ENCODE peak calls at places on chromosomes 16 and 17, in eight cellular contexts. One of them, this sample, is unnamed.

GRCh38 chr17:4998027-4998665 is 396 bp downstream of the KIF1C start:
- DNase-seq in psoas muscle: peak
- DNase-seq in esophagus squamous epithelium: no peak
- DNase-seq in T-cell: no peak
- DNase-seq in OCI-LY7: no peak
- DNase-seq in NCI-H460: no peak
- DNase-seq in AG10803: peak
- DNase-seq in stimulated activated CD4-positive, alpha-beta T cell treated with anti-CD3 and anti-CD28 coated beads, Interleukin-4, amount 100 ng/mL, for 4 hours: peak
- DNase-seq in this sample: no peak

GRCh38 chr17:45380046-45380765 is 52.5 kb downstream of the ARHGAP27 start:
- DNase-seq in NCI-H460: no peak
- DNase-seq in T-cell: no peak
- DNase-seq in psoas muscle: no peak
- DNase-seq in stimulated activated CD4-positive, alpha-beta T cell treated with anti-CD3 and anti-CD28 coated beads, Interleukin-4, amount 100 ng/mL, for 4 hours: no peak
- DNase-seq in esophagus squamous epithelium: no peak
- DNase-seq in AG10803: no peak
- DNase-seq in OCI-LY7: no peak
- DNase-seq in this sample: no peak

GRCh38 chr17:4807534-4808377 is 804 bp downstream of the PLD2 start:
- DNase-seq in T-cell: no peak
- DNase-seq in AG10803: no peak
- DNase-seq in OCI-LY7: no peak
- DNase-seq in esophagus squamous epithelium: no peak
- DNase-seq in stimulated activated CD4-positive, alpha-beta T cell treated with anti-CD3 and anti-CD28 coated beads, Interleukin-4, amount 100 ng/mL, for 4 hours: no peak
- DNase-seq in NCI-H460: no peak
- DNase-seq in psoas muscle: peak
- DNase-seq in this sample: no peak

GRCh38 chr16:15523092-15523541 is 88.7 kb downstream of the BMERB1 start:
- DNase-seq in NCI-H460: peak
- DNase-seq in T-cell: no peak
- DNase-seq in stimulated activated CD4-positive, alpha-beta T cell treated with anti-CD3 and anti-CD28 coated beads, Interleukin-4, amount 100 ng/mL, for 4 hours: no peak
- DNase-seq in AG10803: no peak
- DNase-seq in psoas muscle: peak
- DNase-seq in OCI-LY7: peak
- DNase-seq in esophagus squamous epithelium: no peak
- DNase-seq in this sample: no peak

GRCh38 chr16:73610160-73610559 is 562.2 kb upstream of the ZFHX3 start:
- DNase-seq in stimulated activated CD4-positive, alpha-beta T cell treated with anti-CD3 and anti-CD28 coated beads, Interleukin-4, amount 100 ng/mL, for 4 hours: no peak
- DNase-seq in AG10803: no peak
- DNase-seq in NCI-H460: peak
- DNase-seq in esophagus squamous epithelium: no peak
- DNase-seq in T-cell: no peak
- DNase-seq in psoas muscle: no peak
- DNase-seq in OCI-LY7: no peak
- DNase-seq in this sample: no peak

GRCh38 chr16:9371713-9372448 is 280.4 kb downstream of the HAPSTR1 start:
- DNase-seq in esophagus squamous epithelium: no peak
- DNase-seq in OCI-LY7: no peak
- DNase-seq in AG10803: no peak
- DNase-seq in stimulated activated CD4-positive, alpha-beta T cell treated with anti-CD3 and anti-CD28 coated beads, Interleukin-4, amount 100 ng/mL, for 4 hours: no peak
- DNase-seq in NCI-H460: no peak
- DNase-seq in T-cell: no peak
- DNase-seq in psoas muscle: no peak
- DNase-seq in this sample: no peak

GRCh38 chr17:67615011-67615561 is 102.7 kb upstream of the NOL11 start:
- DNase-seq in esophagus squamous epithelium: no peak
- DNase-seq in NCI-H460: no peak
- DNase-seq in OCI-LY7: no peak
- DNase-seq in AG10803: no peak
- DNase-seq in stimulated activated CD4-positive, alpha-beta T cell treated with anti-CD3 and anti-CD28 coated beads, Interleukin-4, amount 100 ng/mL, for 4 hours: no peak
- DNase-seq in psoas muscle: peak
- DNase-seq in T-cell: no peak
- DNase-seq in this sample: no peak

GRCh38 chr16:9713151-9713550 is 469.1 kb downstream of the GRIN2A start:
- DNase-seq in T-cell: no peak
- DNase-seq in stimulated activated CD4-positive, alpha-beta T cell treated with anti-CD3 and anti-CD28 coated beads, Interleukin-4, amount 100 ng/mL, for 4 hours: no peak
- DNase-seq in esophagus squamous epithelium: no peak
- DNase-seq in OCI-LY7: no peak
- DNase-seq in psoas muscle: no peak
- DNase-seq in NCI-H460: no peak
- DNase-seq in AG10803: no peak
- DNase-seq in this sample: no peak

GRCh38 chr17:82679586-82680465 is 18.7 kb downstream of the RAB40B start:
- DNase-seq in T-cell: no peak
- DNase-seq in esophagus squamous epithelium: no peak
- DNase-seq in stimulated activated CD4-positive, alpha-beta T cell treated with anti-CD3 and anti-CD28 coated beads, Interleukin-4, amount 100 ng/mL, for 4 hours: no peak
- DNase-seq in NCI-H460: no peak
- DNase-seq in psoas muscle: no peak
- DNase-seq in AG10803: no peak
- DNase-seq in OCI-LY7: no peak
- DNase-seq in this sample: no peak

GRCh38 chr17:40283662-40284061 is 4.0 kb upstream of the CDC6 start:
- DNase-seq in psoas muscle: no peak
- DNase-seq in esophagus squamous epithelium: no peak
- DNase-seq in OCI-LY7: no peak
- DNase-seq in AG10803: peak
- DNase-seq in stimulated activated CD4-positive, alpha-beta T cell treated with anti-CD3 and anti-CD28 coated beads, Interleukin-4, amount 100 ng/mL, for 4 hours: no peak
- DNase-seq in T-cell: no peak
- DNase-seq in NCI-H460: peak
- DNase-seq in this sample: no peak

GRCh38 chr16:8929086-8929748 is 34.5 kb downstream of the USP7 start:
- DNase-seq in OCI-LY7: no peak
- DNase-seq in T-cell: no peak
- DNase-seq in stimulated activated CD4-positive, alpha-beta T cell treated with anti-CD3 and anti-CD28 coated beads, Interleukin-4, amount 100 ng/mL, for 4 hours: no peak
- DNase-seq in AG10803: no peak
- DNase-seq in NCI-H460: no peak
- DNase-seq in psoas muscle: no peak
- DNase-seq in esophagus squamous epithelium: no peak
- DNase-seq in this sample: no peak

GRCh38 chr17:29642171-29642611 is 19.5 kb upstream of the CORO6 start:
- DNase-seq in T-cell: no peak
- DNase-seq in OCI-LY7: no peak
- DNase-seq in esophagus squamous epithelium: no peak
- DNase-seq in NCI-H460: no peak
- DNase-seq in psoas muscle: peak
- DNase-seq in AG10803: no peak
- DNase-seq in stimulated activated CD4-positive, alpha-beta T cell treated with anti-CD3 and anti-CD28 coated beads, Interleukin-4, amount 100 ng/mL, for 4 hours: no peak
- DNase-seq in this sample: no peak

GRCh38 chr16:53668869-53669268 is 34.8 kb downstream of the RPGRIP1L start:
- DNase-seq in AG10803: no peak
- DNase-seq in OCI-LY7: no peak
- DNase-seq in NCI-H460: peak
- DNase-seq in T-cell: no peak
- DNase-seq in psoas muscle: no peak
- DNase-seq in esophagus squamous epithelium: no peak
- DNase-seq in stimulated activated CD4-positive, alpha-beta T cell treated with anti-CD3 and anti-CD28 coated beads, Interleukin-4, amount 100 ng/mL, for 4 hours: no peak
- DNase-seq in this sample: no peak

GRCh38 chr16:1687427-1688316 is 9.6 kb downstream of the JPT2 start:
- DNase-seq in T-cell: no peak
- DNase-seq in esophagus squamous epithelium: no peak
- DNase-seq in psoas muscle: no peak
- DNase-seq in OCI-LY7: no peak
- DNase-seq in NCI-H460: no peak
- DNase-seq in AG10803: no peak
- DNase-seq in stimulated activated CD4-positive, alpha-beta T cell treated with anti-CD3 and anti-CD28 coated beads, Interleukin-4, amount 100 ng/mL, for 4 hours: no peak
- DNase-seq in this sample: no peak

GRCh38 chr16:67663151-67663876 is 2.6 kb downstream of the PARD6A start:
- DNase-seq in T-cell: no peak
- DNase-seq in stimulated activated CD4-positive, alpha-beta T cell treated with anti-CD3 and anti-CD28 coated beads, Interleukin-4, amount 100 ng/mL, for 4 hours: no peak
- DNase-seq in NCI-H460: no peak
- DNase-seq in AG10803: no peak
- DNase-seq in esophagus squamous epithelium: no peak
- DNase-seq in OCI-LY7: peak
- DNase-seq in psoas muscle: peak
- DNase-seq in this sample: no peak

GRCh38 chr17:38920374-38921291 is 4.8 kb upstream of the LASP1NB start:
- DNase-seq in AG10803: no peak
- DNase-seq in T-cell: no peak
- DNase-seq in OCI-LY7: no peak
- DNase-seq in esophagus squamous epithelium: no peak
- DNase-seq in NCI-H460: no peak
- DNase-seq in stimulated activated CD4-positive, alpha-beta T cell treated with anti-CD3 and anti-CD28 coated beads, Interleukin-4, amount 100 ng/mL, for 4 hours: no peak
- DNase-seq in psoas muscle: no peak
- DNase-seq in this sample: no peak

GRCh38 chr17:19958023-19958422 is 19.6 kb downstream of the AKAP10 start:
- DNase-seq in NCI-H460: peak
- DNase-seq in AG10803: peak
- DNase-seq in esophagus squamous epithelium: no peak
- DNase-seq in stimulated activated CD4-positive, alpha-beta T cell treated with anti-CD3 and anti-CD28 coated beads, Interleukin-4, amount 100 ng/mL, for 4 hours: no peak
- DNase-seq in psoas muscle: no peak
- DNase-seq in OCI-LY7: no peak
- DNase-seq in T-cell: no peak
- DNase-seq in this sample: no peak

GRCh38 chr17:31548709-31549108 is 157.2 kb downstream of the RAB11FIP4 start:
- DNase-seq in T-cell: no peak
- DNase-seq in NCI-H460: no peak
- DNase-seq in psoas muscle: no peak
- DNase-seq in AG10803: no peak
- DNase-seq in OCI-LY7: no peak
- DNase-seq in stimulated activated CD4-positive, alpha-beta T cell treated with anti-CD3 and anti-CD28 coated beads, Interleukin-4, amount 100 ng/mL, for 4 hours: no peak
- DNase-seq in esophagus squamous epithelium: no peak
- DNase-seq in this sample: no peak

GRCh38 chr17:81656835-81657234 is 493 bp upstream of the PDE6G start:
- DNase-seq in NCI-H460: no peak
- DNase-seq in AG10803: no peak
- DNase-seq in OCI-LY7: no peak
- DNase-seq in psoas muscle: no peak
- DNase-seq in T-cell: no peak
- DNase-seq in esophagus squamous epithelium: no peak
- DNase-seq in stimulated activated CD4-positive, alpha-beta T cell treated with anti-CD3 and anti-CD28 coated beads, Interleukin-4, amount 100 ng/mL, for 4 hours: no peak
- DNase-seq in this sample: no peak

GRCh38 chr17:80785477-80786178 is 206.0 kb upstream of the CHMP6 start:
- DNase-seq in NCI-H460: no peak
- DNase-seq in OCI-LY7: no peak
- DNase-seq in T-cell: no peak
- DNase-seq in stimulated activated CD4-positive, alpha-beta T cell treated with anti-CD3 and anti-CD28 coated beads, Interleukin-4, amount 100 ng/mL, for 4 hours: peak
- DNase-seq in AG10803: no peak
- DNase-seq in esophagus squamous epithelium: no peak
- DNase-seq in psoas muscle: peak
- DNase-seq in this sample: no peak

GRCh38 chr16:3328104-3328503 is 22.8 kb downstream of the ZNF75A start:
- DNase-seq in T-cell: no peak
- DNase-seq in AG10803: no peak
- DNase-seq in NCI-H460: no peak
- DNase-seq in stimulated activated CD4-positive, alpha-beta T cell treated with anti-CD3 and anti-CD28 coated beads, Interleukin-4, amount 100 ng/mL, for 4 hours: no peak
- DNase-seq in OCI-LY7: no peak
- DNase-seq in esophagus squamous epithelium: no peak
- DNase-seq in psoas muscle: no peak
- DNase-seq in this sample: no peak

GRCh38 chr16:27321013-27321960 is 7.5 kb downstream of the IL4R start:
- DNase-seq in esophagus squamous epithelium: no peak
- DNase-seq in OCI-LY7: no peak
- DNase-seq in stimulated activated CD4-positive, alpha-beta T cell treated with anti-CD3 and anti-CD28 coated beads, Interleukin-4, amount 100 ng/mL, for 4 hours: no peak
- DNase-seq in AG10803: peak
- DNase-seq in NCI-H460: no peak
- DNase-seq in psoas muscle: no peak
- DNase-seq in T-cell: no peak
- DNase-seq in this sample: no peak

GRCh38 chr17:39736319-39737165 is 1.2 kb upstream of the GRB7 start:
- DNase-seq in NCI-H460: no peak
- DNase-seq in OCI-LY7: no peak
- DNase-seq in AG10803: no peak
- DNase-seq in T-cell: no peak
- DNase-seq in stimulated activated CD4-positive, alpha-beta T cell treated with anti-CD3 and anti-CD28 coated beads, Interleukin-4, amount 100 ng/mL, for 4 hours: no peak
- DNase-seq in psoas muscle: no peak
- DNase-seq in esophagus squamous epithelium: no peak
- DNase-seq in this sample: no peak

GRCh38 chr16:14501331-14502255 is 128.5 kb downstream of the PARN start:
- DNase-seq in stimulated activated CD4-positive, alpha-beta T cell treated with anti-CD3 and anti-CD28 coated beads, Interleukin-4, amount 100 ng/mL, for 4 hours: no peak
- DNase-seq in T-cell: no peak
- DNase-seq in AG10803: peak
- DNase-seq in NCI-H460: peak
- DNase-seq in esophagus squamous epithelium: no peak
- DNase-seq in OCI-LY7: no peak
- DNase-seq in psoas muscle: peak
- DNase-seq in this sample: no peak

GRCh38 chr16:10616744-10617640 is 36.6 kb upstream of the EMP2 start:
- DNase-seq in NCI-H460: peak
- DNase-seq in OCI-LY7: no peak
- DNase-seq in esophagus squamous epithelium: no peak
- DNase-seq in T-cell: no peak
- DNase-seq in AG10803: peak
- DNase-seq in stimulated activated CD4-positive, alpha-beta T cell treated with anti-CD3 and anti-CD28 coated beads, Interleukin-4, amount 100 ng/mL, for 4 hours: no peak
- DNase-seq in psoas muscle: peak
- DNase-seq in this sample: no peak

GRCh38 chr16:58024673-58025350 is 742 bp upstream of the MMP15 start:
- DNase-seq in esophagus squamous epithelium: no peak
- DNase-seq in psoas muscle: peak
- DNase-seq in OCI-LY7: no peak
- DNase-seq in AG10803: no peak
- DNase-seq in T-cell: no peak
- DNase-seq in stimulated activated CD4-positive, alpha-beta T cell treated with anti-CD3 and anti-CD28 coated beads, Interleukin-4, amount 100 ng/mL, for 4 hours: no peak
- DNase-seq in NCI-H460: no peak
- DNase-seq in this sample: peak

GRCh38 chr16:35749253-35750141 is 2290.1 kb downstream of the TP53TG3F start:
- DNase-seq in esophagus squamous epithelium: no peak
- DNase-seq in psoas muscle: no peak
- DNase-seq in NCI-H460: no peak
- DNase-seq in OCI-LY7: no peak
- DNase-seq in AG10803: no peak
- DNase-seq in stimulated activated CD4-positive, alpha-beta T cell treated with anti-CD3 and anti-CD28 coated beads, Interleukin-4, amount 100 ng/mL, for 4 hours: no peak
- DNase-seq in T-cell: no peak
- DNase-seq in this sample: no peak

GRCh38 chr17:67582632-67583230 is 135.0 kb upstream of the NOL11 start:
- DNase-seq in AG10803: no peak
- DNase-seq in psoas muscle: no peak
- DNase-seq in OCI-LY7: no peak
- DNase-seq in stimulated activated CD4-positive, alpha-beta T cell treated with anti-CD3 and anti-CD28 coated beads, Interleukin-4, amount 100 ng/mL, for 4 hours: no peak
- DNase-seq in NCI-H460: no peak
- DNase-seq in T-cell: no peak
- DNase-seq in esophagus squamous epithelium: no peak
- DNase-seq in this sample: no peak

This sample was measured in CD8-positive, alpha-beta memory T cell.